ENCODE peak calls at places on chromosomes 12 and 14, in eight cellular contexts. T is bronchial epithelial cell, P is cardiac fibroblast, G is H9, U is B cell, V is activated B cell treated with CpG ODN at 0.5 μM for 24 hours, I is nephron progenitor cell, Q is D721Med. J is an unnamed sample.

GRCh38 chr12:79119796-79120195 is 255.2 kb downstream of the SYT1 start:
- DNase-seq in T (no peak), P (no peak), G (peak; percentile 77), U (no peak), V (no peak), I (no peak), Q (no peak), J (no peak)

GRCh38 chr12:25689996-25690501 is 137.0 kb upstream of the LMNTD1 start:
- DNase-seq in T (peak; percentile 51), P (peak; percentile 29), G (no peak), U (no peak), V (no peak), I (no peak), Q (no peak), J (no peak)

GRCh38 chr12:100987552-100988277 is 193.1 kb downstream of the ANO4 start:
- DNase-seq in T (peak; percentile 39), P (peak; percentile 58), G (peak; percentile 77), U (no peak), V (no peak), I (peak; percentile 45), Q (no peak), J (peak; percentile 23)

GRCh38 chr12:10364839-10365681 is 24.8 kb downstream of the KLRK1 start:
- DNase-seq in T (peak; percentile 77), P (peak; percentile 89), G (peak; percentile 79), U (peak; percentile 61), V (peak; percentile 35), I (no peak), Q (no peak), J (peak; percentile 67)

GRCh38 chr14:50083467-50084337 is 32.7 kb downstream of the VCPKMT start:
- DNase-seq in T (no peak), P (no peak), G (no peak), U (no peak), V (peak; percentile 41), I (no peak), Q (no peak), J (no peak)

GRCh38 chr12:2997989-2998670 is 38.9 kb downstream of the TEAD4 start:
- DNase-seq in T (no peak), P (no peak), G (no peak), U (no peak), V (no peak), I (no peak), Q (no peak), J (no peak)

GRCh38 chr14:63475761-63476160 is 67.4 kb downstream of the PPP2R5E start:
- DNase-seq in T (no peak), P (no peak), G (no peak), U (no peak), V (no peak), I (no peak), Q (no peak), J (no peak)

GRCh38 chr12:113766880-113767878 is 198.9 kb downstream of the RBM19 start:
- DNase-seq in T (peak; percentile 65), P (peak; percentile 75), G (peak; percentile 49), U (no peak), V (no peak), I (no peak), Q (no peak), J (peak; percentile 83)

GRCh38 chr14:31967669-31967975 is 109.5 kb upstream of the ARHGAP5 start:
- DNase-seq in T (no peak), P (no peak), G (no peak), U (no peak), V (no peak), I (no peak), Q (no peak), J (no peak)

GRCh38 chr14:76769636-76770292 is 8.5 kb downstream of the VASH1 start:
- DNase-seq in T (no peak), P (no peak), G (peak; percentile 25), U (no peak), V (no peak), I (no peak), Q (no peak), J (no peak)

GRCh38 chr12:42763682-42764081 is 174.1 kb upstream of the PRICKLE1 start:
- DNase-seq in T (no peak), P (no peak), G (no peak), U (no peak), V (no peak), I (no peak), Q (no peak), J (no peak)

GRCh38 chr14:30283822-30284446 is 275.0 kb upstream of the G2E3 start:
- DNase-seq in T (peak; percentile 69), P (peak; percentile 77), G (peak; percentile 66), U (no peak), V (no peak), I (peak; percentile 38), Q (no peak), J (peak; percentile 41)

GRCh38 chr12:54419088-54419887 is at the start of gene ITGA5:
- DNase-seq in T (peak; percentile 67), P (peak; percentile 79), G (peak; percentile 70), U (peak; percentile 63), V (no peak), I (peak; percentile 61), Q (no peak), J (peak; percentile 63)

DNA sequence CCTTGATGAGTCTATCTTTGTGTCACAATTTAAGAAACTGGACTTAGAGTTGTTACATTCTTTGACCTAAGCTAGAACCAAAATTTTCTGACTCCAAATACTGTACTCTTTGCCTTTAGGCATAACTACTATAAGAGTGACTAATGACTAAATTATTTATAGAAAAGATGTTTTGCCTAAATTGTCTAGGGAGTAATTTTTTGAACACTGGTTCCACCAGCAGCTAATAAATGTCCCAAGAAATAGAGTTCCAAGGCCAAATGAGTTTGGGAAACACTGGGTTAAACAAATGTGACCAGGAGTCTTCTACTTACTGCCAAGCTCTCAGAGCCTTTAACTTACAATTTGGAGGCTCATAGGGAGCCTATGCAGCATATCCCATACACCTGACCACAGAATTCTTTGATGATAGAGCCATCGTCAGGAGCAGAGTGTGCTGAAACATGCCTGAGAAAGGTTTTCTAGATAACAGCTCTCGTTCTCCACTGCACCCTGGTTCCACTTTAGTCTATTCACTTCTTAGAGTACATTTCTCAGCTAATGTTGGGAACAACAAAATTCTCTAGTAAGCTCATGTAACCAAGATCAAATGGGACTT is 215.9 kb upstream of the HMGA2 start:
- DNase-seq in T (peak; percentile 80), P (peak; percentile 68), G (no peak), U (no peak), V (no peak), I (no peak), Q (no peak), J (peak; percentile 68)
- TF ChIP-seq CTCF in T (no peak), P (no peak), G (no peak), U (no peak), V (no peak), I (no peak), Q (no peak), J (no peak)

DNA sequence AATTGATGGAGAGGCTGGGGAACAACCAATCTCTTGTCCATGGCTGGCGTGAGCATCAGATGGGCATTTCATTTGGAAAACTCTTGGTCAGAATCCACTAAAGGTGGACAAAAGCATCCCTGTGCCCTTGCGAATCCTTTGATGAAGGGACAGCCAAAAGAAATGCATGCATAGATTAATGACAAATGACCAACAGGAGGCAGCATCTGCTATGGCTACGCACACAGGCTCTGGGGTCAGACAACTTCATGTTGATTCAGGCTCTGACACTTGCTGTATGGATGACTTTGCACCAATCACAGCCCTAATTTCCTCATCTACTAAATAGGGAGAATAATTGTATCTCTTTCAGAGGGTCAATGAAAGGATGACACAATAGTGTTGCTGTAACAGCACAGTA is 117.5 kb downstream of the ASCL4 start:
- DNase-seq in T (peak; percentile 10), P (peak; percentile 12), G (peak; percentile 58), U (no peak), V (no peak), I (no peak), Q (no peak), J (no peak)
- TF ChIP-seq CTCF in T (peak; percentile 30), P (peak; percentile 32), G (peak; percentile 64), U (no peak), V (no peak), I (peak; percentile 18), Q (peak; percentile 59), J (peak; percentile 55)

GRCh38 chr12:131443019-131444000 is 267.6 kb upstream of the SFSWAP start:
- DNase-seq in T (no peak), P (no peak), G (peak; percentile 30), U (no peak), V (no peak), I (no peak), Q (no peak), J (no peak)

GRCh38 chr12:131445184-131445974 is 265.5 kb upstream of the SFSWAP start:
- DNase-seq in T (no peak), P (no peak), G (peak; percentile 43), U (no peak), V (no peak), I (no peak), Q (no peak), J (no peak)

GRCh38 chr12:131441638-131442336 is 269.1 kb upstream of the SFSWAP start:
- DNase-seq in T (no peak), P (no peak), G (no peak), U (no peak), V (no peak), I (no peak), Q (no peak), J (no peak)

GRCh38 chr12:131444220-131445164 is 266.4 kb upstream of the SFSWAP start:
- DNase-seq in T (no peak), P (no peak), G (peak; percentile 30), U (no peak), V (no peak), I (no peak), Q (no peak), J (no peak)

DNA sequence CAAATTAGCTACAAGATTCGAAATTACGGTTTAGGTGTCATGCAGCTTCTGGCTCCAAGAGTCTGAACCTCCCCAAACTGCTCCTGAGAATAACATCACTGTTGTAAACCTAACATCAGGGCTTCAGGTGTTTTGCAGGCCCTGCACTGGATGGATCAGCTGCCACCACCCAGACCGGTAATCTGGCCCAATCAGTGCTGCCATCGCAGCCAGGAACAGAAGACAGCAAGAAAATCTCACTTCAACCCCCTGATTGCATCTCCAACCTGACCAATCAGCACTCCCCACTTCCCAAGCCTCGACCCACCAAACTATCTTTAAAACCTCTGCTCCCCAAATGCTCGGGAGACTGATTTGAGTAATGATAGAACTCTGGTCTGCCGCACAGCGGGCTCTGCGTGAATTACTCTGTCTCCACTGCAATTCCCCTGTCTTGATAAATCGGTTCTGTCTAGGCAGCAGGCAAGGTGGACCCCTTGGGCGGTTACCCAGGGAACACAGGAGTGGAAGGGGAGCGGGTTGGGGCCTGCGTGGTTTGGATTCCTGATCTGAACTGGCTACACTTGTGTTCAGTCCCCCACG is 268.5 kb upstream of the SFSWAP start:
- DNase-seq in T (no peak), P (no peak), G (no peak), U (no peak), V (no peak), I (no peak), Q (no peak), J (no peak)
- TF ChIP-seq CTCF in T (no peak), P (no peak), G (no peak), U (no peak), V (no peak), I (no peak), Q (no peak), J (no peak)

DNA sequence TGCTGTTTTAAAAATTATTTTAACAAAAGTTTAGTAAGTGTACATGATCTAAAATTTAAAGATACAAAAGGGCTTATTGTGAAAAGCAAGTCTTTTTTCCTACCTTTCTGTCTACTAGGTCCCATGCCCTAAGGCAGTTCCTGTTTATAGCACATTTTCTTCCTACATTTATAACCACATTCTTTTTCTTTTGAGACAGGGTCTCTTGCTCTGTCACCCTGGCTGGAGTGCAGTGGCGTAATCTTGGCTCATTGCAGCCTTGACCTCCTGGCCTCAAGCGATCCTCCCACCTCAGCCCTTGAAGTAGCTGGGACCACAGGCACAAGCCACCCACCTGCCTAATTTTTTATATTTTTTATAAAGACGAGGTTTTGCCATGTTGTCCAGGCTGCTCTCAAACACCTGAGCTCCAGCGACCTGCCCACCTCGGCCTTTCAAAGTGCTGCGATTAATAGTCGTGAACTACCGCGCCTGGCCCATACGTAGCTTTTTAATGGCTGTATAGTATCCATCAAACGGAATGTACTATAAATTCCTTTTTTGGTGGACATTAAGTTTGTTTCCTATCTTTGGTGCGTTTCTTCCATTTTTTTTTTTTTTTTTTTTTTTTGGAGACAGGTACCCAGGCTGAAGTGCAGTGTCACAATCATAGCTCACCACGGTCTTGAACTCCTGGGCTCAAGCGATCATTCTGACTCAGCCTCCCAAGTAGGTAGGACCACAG is 20.9 kb downstream of the FRS2 start:
- DNase-seq in T (no peak), P (no peak), G (no peak), U (no peak), V (no peak), I (no peak), Q (no peak), J (no peak)
- TF ChIP-seq CTCF in T (no peak), P (no peak), G (no peak), U (no peak), V (no peak), I (no peak), Q (no peak), J (no peak)